ENCODE peak calls at places on chromosomes 11 and 22, in four cellular contexts. F is fibroblast of lung, H is upper lobe of left lung, I is heart right ventricle. N is an unnamed sample.

GRCh38 chr11:103682318-103683184 is 353.9 kb upstream of the DDI1 start:
- DNase-seq in F (peak; percentile 82), I (peak; percentile 66), H (no peak), N (peak; percentile 43)

GRCh38 chr22:30705710-30706651 is 11.3 kb downstream of the OSBP2 start:
- DNase-seq in I (no peak), F (peak; percentile 74), H (no peak), N (no peak)

GRCh38 chr11:118437736-118438125 is 1.4 kb downstream of the KMT2A start:
- DNase-seq in I (peak; percentile 11), H (no peak), F (peak; percentile 10), N (peak; percentile 20)

GRCh38 chr11:122861631-122862030 is 20.9 kb upstream of the JHY start:
- DNase-seq in I (no peak), H (no peak), F (no peak), N (no peak)

GRCh38 chr22:19117111-19117512 is 5.1 kb downstream of the DGCR2 start:
- DNase-seq in I (no peak), H (no peak), F (no peak), N (no peak)

GRCh38 chr11:15580775-15581095 is 466.0 kb downstream of the INSC start:
- DNase-seq in H (no peak), F (no peak), I (no peak), N (no peak)

GRCh38 chr11:57530215-57530595 is 349 bp downstream of the TIMM10 start:
- DNase-seq in F (no peak), H (peak; percentile 5), I (no peak), N (no peak)

GRCh38 chr11:32178692-32179091 is 87.8 kb downstream of the RCN1 start:
- DNase-seq in H (peak; percentile 49), I (no peak), F (no peak), N (no peak)

GRCh38 chr11:12061851-12062560 is 48.4 kb upstream of the MICAL2 start:
- DNase-seq in I (no peak), H (no peak), F (no peak), N (no peak)
- H3K27ac ChIP-seq in I (no peak overlapping the region), H (no peak overlapping the region), F (no peak overlapping the region), N (no peak overlapping the region)

DNA sequence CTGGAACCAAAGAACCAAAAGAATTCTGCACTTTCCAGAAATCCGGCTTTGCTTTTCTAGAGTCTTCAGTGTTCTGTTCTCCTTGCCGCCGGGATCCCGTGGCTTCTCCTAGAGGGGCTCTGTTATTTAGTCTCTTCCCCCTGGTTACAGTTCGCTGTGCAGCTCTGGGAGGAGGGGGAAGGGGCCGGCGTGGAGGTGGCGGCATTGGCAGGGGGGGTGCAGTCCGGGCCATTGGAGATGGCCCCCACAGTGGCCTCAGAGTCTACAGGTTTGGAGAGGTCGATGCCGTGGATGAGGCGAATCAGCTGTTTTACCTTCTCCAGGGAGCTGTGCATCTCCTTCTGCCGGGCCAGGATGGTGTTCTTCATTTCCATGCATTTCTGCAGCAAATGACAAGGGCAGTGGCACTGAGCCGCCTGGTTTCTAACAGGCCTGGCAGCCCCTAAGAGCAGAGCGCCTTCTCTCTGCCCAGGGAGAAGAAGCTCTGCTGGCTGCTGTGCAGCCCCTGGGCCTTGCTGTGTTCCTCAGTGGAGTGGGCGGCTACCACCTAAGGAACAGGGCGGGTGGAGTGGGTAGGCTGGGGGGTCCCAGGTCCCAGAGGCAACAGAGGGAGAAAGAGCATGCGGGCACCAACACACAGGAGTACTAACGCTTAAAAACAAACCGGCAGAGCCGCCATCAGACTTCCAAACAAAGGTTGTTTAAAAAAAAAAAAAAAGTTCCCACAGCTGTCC is 11.6 kb downstream of the LARGE2 start:
- DNase-seq in I (no peak), H (no peak), F (no peak), N (no peak)
- H3K36me3 ChIP-seq in I (peaks cover 4% of the 10 kb centered on the region), H (peaks cover 78% of the 10 kb centered on the region), F (peaks cover 4% of the 10 kb centered on the region), N (peaks cover 60% of the 10 kb centered on the region)

GRCh38 chr11:825366-826231 is 2.1 kb upstream of the CRACR2B start:
- DNase-seq in F (no peak), I (no peak), H (peak; percentile 64), N (no peak)
- H3K27ac ChIP-seq in F (no peak overlapping the region), I (no peak overlapping the region), H (peak overlapping the region; percentile 77), N (no peak overlapping the region)

DNA sequence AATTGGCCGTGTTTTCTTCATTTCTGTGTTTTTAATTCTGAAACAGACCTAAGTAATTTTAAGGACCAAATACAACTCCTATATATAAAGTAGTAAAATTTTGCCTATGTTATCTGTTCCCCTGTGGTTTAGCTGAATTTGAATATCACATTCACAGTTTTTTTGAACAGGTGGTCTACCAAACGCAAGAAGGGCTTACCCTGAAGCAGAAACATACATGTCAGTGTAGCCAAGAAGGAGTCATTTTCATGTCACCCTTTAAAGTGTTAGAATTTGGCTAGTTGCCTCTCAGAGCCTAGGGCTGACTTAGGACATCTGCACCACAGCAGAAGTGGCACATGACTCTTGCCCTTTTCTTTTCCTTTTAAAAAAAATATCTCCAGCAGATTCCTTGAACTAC is 34.3 kb downstream of the MYBPC3 start:
- DNase-seq in I (no peak), H (no peak), F (no peak), N (no peak)
- H3K36me3 ChIP-seq in I (no peaks in the 10 kb centered on the region), H (peaks cover 80% of the 10 kb centered on the region), F (no peaks in the 10 kb centered on the region), N (peaks cover 17% of the 10 kb centered on the region)

GRCh38 chr11:12063251-12063650 is 47.1 kb upstream of the MICAL2 start:
- DNase-seq in I (no peak), H (no peak), F (no peak), N (no peak)

GRCh38 chr11:12066799-12067508 is 43.4 kb upstream of the MICAL2 start:
- DNase-seq in I (no peak), H (no peak), F (peak; percentile 67), N (no peak)

GRCh38 chr11:12064954-12065280 is 45.5 kb upstream of the MICAL2 start:
- DNase-seq in H (no peak), F (no peak), I (no peak), N (no peak)

GRCh38 chr11:12066056-12066798 is 44.2 kb upstream of the MICAL2 start:
- DNase-seq in H (no peak), F (peak; percentile 87), I (no peak), N (no peak)

DNA sequence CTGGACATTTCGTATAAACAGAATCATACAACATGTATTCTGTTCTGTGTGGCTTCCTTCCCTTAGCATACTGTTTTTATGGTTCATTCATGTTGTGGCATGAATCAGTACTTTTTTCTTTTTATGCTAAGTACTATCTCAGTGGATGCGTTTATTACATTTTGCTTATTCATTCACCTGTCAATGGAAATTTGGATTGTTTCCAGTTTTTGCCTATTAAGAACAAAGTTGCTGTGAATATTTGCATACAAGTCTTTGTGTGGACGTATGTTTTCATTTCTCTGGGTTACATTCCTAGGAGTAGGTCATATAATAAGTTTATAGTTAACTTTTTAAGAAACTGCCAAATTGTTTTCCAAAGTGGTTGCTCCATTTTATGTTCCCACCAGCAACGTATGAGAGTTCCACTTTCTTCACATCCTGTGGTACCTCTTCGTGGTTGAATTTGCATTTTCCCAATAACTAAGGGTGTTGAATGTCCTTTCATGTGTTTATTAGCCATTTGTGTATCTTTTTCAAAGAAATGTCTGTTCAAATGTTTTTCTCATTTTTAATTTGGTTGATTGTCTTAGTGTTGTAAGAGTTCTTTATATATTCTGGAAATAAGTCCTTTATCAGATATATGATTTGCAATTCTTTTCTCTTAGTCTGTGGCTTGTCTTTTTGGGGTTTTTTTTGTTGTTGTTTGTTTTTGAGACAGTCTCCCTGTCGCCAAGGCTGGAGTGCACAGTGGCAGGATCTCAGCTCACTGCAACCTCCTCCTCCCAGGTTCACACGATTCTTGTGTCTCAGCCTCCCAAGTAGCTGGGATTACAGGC is 46.0 kb upstream of the MICAL2 start:
- DNase-seq in H (no peak), F (no peak), I (no peak), N (no peak)
- H3K27ac ChIP-seq in H (no peak overlapping the region), F (no peak overlapping the region), I (no peak overlapping the region), N (no peak overlapping the region)

GRCh38 chr11:17371614-17372013 is 16.8 kb downstream of the KCNJ11 start:
- DNase-seq in H (no peak), F (peak; percentile 67), I (no peak), N (no peak)
- H3K36me3 ChIP-seq in H (peaks cover 46% of the 10 kb centered on the region), F (no peaks in the 10 kb centered on the region), I (no peaks in the 10 kb centered on the region), N (peaks cover 6% of the 10 kb centered on the region)

DNA sequence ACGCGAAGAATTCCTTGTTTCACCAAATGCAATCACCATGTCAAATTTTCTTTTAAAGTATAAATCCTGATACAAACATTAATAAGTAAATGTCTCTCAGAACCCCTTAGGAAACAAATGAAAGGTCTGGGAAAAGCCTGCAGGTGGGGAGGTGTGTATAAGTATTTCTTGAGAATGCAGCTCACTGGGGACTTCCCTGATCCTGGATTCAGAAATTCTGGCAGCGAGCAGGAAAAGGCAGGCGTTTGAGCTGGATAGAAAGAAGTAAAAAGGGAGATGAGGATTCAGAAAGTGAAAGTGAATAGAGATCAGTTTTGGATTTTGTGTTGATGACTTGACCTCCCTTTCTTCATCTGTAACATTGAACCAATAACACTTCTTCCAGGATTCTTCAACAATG is 68.3 kb upstream of the CTSC start:
- DNase-seq in F (no peak), H (no peak), I (no peak), N (no peak)
- H3K27ac ChIP-seq in F (no peak overlapping the region), H (no peak overlapping the region), I (no peak overlapping the region), N (no peak overlapping the region)

DNA sequence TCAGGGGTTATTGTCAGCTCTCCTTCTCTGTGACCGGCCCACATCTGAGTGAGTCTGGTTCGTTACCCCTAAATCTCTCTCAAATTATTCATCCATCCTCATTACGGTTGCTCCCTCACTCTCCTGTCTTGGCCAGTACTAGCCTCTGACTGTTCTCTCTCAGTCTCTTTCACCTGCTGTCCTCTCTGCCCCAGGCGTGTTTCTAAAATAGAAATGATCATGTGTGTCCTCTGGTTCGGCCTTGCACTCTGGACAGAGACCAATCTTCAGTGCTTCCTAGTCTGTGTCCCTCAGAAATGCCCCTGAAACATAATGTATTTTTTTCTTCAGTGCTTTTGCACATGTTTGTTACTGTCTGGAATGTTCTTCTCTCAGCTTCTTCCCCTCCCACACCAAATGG is 4.9 kb downstream of the PSMD13 start:
- DNase-seq in H (no peak), I (no peak), F (no peak), N (no peak)
- H3K36me3 ChIP-seq in H (peaks cover 71% of the 10 kb centered on the region), I (no peaks in the 10 kb centered on the region), F (peaks cover 16% of the 10 kb centered on the region), N (peaks cover 64% of the 10 kb centered on the region)

GRCh38 chr11:10379022-10379421 is 74.1 kb downstream of the ADM start:
- DNase-seq in I (no peak), F (peak; percentile 45), H (no peak), N (no peak)
- H3K27ac ChIP-seq in I (no peak overlapping the region), F (peak overlapping the region; percentile 46), H (peak overlapping the region; percentile 23), N (no peak overlapping the region)

GRCh38 chr11:94838027-94838610 is 70.0 kb downstream of the AMOTL1 start:
- DNase-seq in I (no peak), F (no peak), H (no peak), N (no peak)

GRCh38 chr11:94835571-94835970 is 67.4 kb downstream of the AMOTL1 start:
- DNase-seq in H (no peak), F (peak; percentile 79), I (no peak), N (no peak)

GRCh38 chr11:94832604-94833238 is 64.6 kb downstream of the AMOTL1 start:
- DNase-seq in F (no peak), I (no peak), H (no peak), N (no peak)

GRCh38 chr11:94837317-94837716 is 69.2 kb downstream of the AMOTL1 start:
- DNase-seq in F (no peak), I (peak; percentile 38), H (no peak), N (no peak)

GRCh38 chr11:94834931-94835330 is 66.8 kb downstream of the AMOTL1 start:
- DNase-seq in F (peak; percentile 59), I (no peak), H (no peak), N (no peak)
- H3K36me3 ChIP-seq in F (peaks cover 7% of the 10 kb centered on the region), I (no peaks in the 10 kb centered on the region), H (peaks cover 45% of the 10 kb centered on the region), N (no peaks in the 10 kb centered on the region)